ENCODE peak calls at places on chromosome 6, in five cellular contexts. Z, H, S, D and C are unnamed samples.

GRCh38 chr6:136365781-136366354 is 76.2 kb upstream of the BCLAF1 start:
- DNase-seq in Z (no peak), D (peak), S (peak), H (no peak), C (no peak)

GRCh38 chr6:132937466-132937906 is 123.1 kb downstream of the RPS12 start:
- DNase-seq in D (peak), Z (no peak), S (peak), H (peak), C (peak)

GRCh38 chr6:2244261-2245102 is 923 bp downstream of the GMDS start:
- DNase-seq in D (no peak), Z (no peak), S (peak), H (no peak), C (peak)

GRCh38 chr6:80280258-80281010 is 174.0 kb downstream of the BCKDHB start:
- DNase-seq in H (peak), S (no peak), D (no peak), Z (no peak), C (no peak)

GRCh38 chr6:101296184-101296583 is 97.3 kb upstream of the GRIK2 start:
- DNase-seq in S (peak), H (peak), D (no peak), Z (no peak), C (no peak)

GRCh38 chr6:33915134-33915533 is 111.3 kb upstream of the MLN start:
- DNase-seq in H (peak), D (no peak), S (no peak), Z (no peak), C (no peak)

GRCh38 chr6:112939543-112939942 is 592.4 kb downstream of the RFPL4B start:
- DNase-seq in S (peak), H (peak), D (no peak), Z (no peak), C (no peak)

GRCh38 chr6:100274147-100274546 is 190.6 kb downstream of the SIM1 start:
- DNase-seq in D (no peak), S (no peak), H (no peak), Z (no peak), C (no peak)

GRCh38 chr6:156780117-156780641 is 3.0 kb downstream of the ARID1B start:
- DNase-seq in H (peak), S (peak), D (peak), Z (no peak), C (peak)

GRCh38 chr6:107308676-107309075 is 150.7 kb downstream of the PDSS2 start:
- DNase-seq in S (no peak), Z (no peak), H (no peak), D (no peak), C (no peak)

GRCh38 chr6:19472850-19473249 is 364.3 kb upstream of the ID4 start:
- DNase-seq in Z (no peak), H (no peak), D (no peak), S (no peak), C (no peak)

GRCh38 chr6:50905297-50905696 is 86.6 kb downstream of the TFAP2B start:
- DNase-seq in Z (no peak), D (no peak), S (no peak), H (no peak), C (no peak)

GRCh38 chr6:14622135-14622534 is 504.6 kb downstream of the CD83 start:
- DNase-seq in D (no peak), H (no peak), S (no peak), Z (no peak), C (no peak)

GRCh38 chr6:125363010-125363359 is 61.2 kb upstream of the HDDC2 start:
- DNase-seq in D (no peak), Z (no peak), H (no peak), S (no peak), C (no peak)

GRCh38 chr6:113457156-113457555 is 400.0 kb upstream of the MARCKS start:
- DNase-seq in D (no peak), S (no peak), H (peak), Z (peak), C (no peak)

GRCh38 chr6:88865275-88865674 is 98.1 kb downstream of the RNGTT start:
- DNase-seq in S (no peak), H (no peak), D (no peak), Z (no peak), C (no peak)

GRCh38 chr6:112360498-112360897 is 13.4 kb downstream of the RFPL4B start:
- DNase-seq in D (no peak), H (peak), Z (no peak), S (no peak), C (no peak)

GRCh38 chr6:30719356-30719755 is 796 bp upstream of the TUBB start:
- DNase-seq in Z (no peak), H (no peak), D (no peak), S (peak), C (peak)

GRCh38 chr6:133991096-133991593 is 38.1 kb downstream of the TBPL1 start:
- DNase-seq in Z (no peak), H (peak), D (no peak), S (no peak), C (no peak)

GRCh38 chr6:47203266-47203967 is 106.3 kb downstream of the TNFRSF21 start:
- DNase-seq in H (no peak), S (no peak), Z (no peak), D (no peak), C (no peak)

GRCh38 chr6:142289687-142290086 is 12.1 kb upstream of the ADGRG6 start:
- DNase-seq in D (no peak), S (no peak), H (no peak), Z (no peak), C (no peak)

GRCh38 chr6:55543633-55544309 is 35.2 kb downstream of the HMGCLL1 start:
- DNase-seq in Z (no peak), S (no peak), D (no peak), H (no peak), C (peak)

GRCh38 chr6:112439416-112439815 is 92.3 kb downstream of the RFPL4B start:
- DNase-seq in D (no peak), H (peak), Z (no peak), S (no peak), C (no peak)

GRCh38 chr6:117600008-117600743 is 2.1 kb downstream of the GOPC start:
- DNase-seq in S (no peak), Z (no peak), H (no peak), D (no peak), C (peak)

GRCh38 chr6:33609444-33610034 is 11.6 kb upstream of the ITPR3 start:
- DNase-seq in H (peak), D (no peak), Z (peak), S (no peak), C (no peak)

GRCh38 chr6:136112262-136112661 is 137.8 kb downstream of the MTFR2 start:
- DNase-seq in H (no peak), D (no peak), S (no peak), Z (no peak), C (no peak)

GRCh38 chr6:110037726-110038295 is 59.7 kb downstream of the GPR6 start:
- DNase-seq in D (no peak), H (no peak), Z (no peak), S (no peak), C (no peak)

GRCh38 chr6:145155873-145156782 is 579.2 kb downstream of the EPM2A start:
- DNase-seq in H (no peak), Z (no peak), S (no peak), D (no peak), C (no peak)

GRCh38 chr6:74333406-74333805 is 637.4 kb downstream of the CD109 start:
- DNase-seq in H (peak), D (no peak), Z (no peak), S (no peak), C (no peak)

GRCh38 chr6:26195376-26195923 is 108.2 kb downstream of the HFE start:
- DNase-seq in D (peak), H (peak), Z (peak), S (no peak), C (peak)

GRCh38 chr6:16553531-16553930 is 207.7 kb downstream of the ATXN1 start:
- DNase-seq in S (no peak), H (no peak), Z (no peak), D (no peak), C (no peak)

GRCh38 chr6:11356404-11357155 is 124.1 kb upstream of the NEDD9 start:
- DNase-seq in S (no peak), H (peak), Z (no peak), D (no peak), C (no peak)

GRCh38 chr6:25889877-25890853 is 16.1 kb upstream of the SLC17A3 start:
- DNase-seq in Z (no peak), D (peak), S (peak), H (peak), C (peak)

GRCh38 chr6:135941275-135941674 is 89.8 kb downstream of the PDE7B start:
- DNase-seq in S (no peak), D (no peak), H (peak), Z (no peak), C (no peak)

GRCh38 chr6:85473748-85474147 is 23.9 kb downstream of the NT5E start:
- DNase-seq in S (no peak), D (no peak), H (no peak), Z (no peak), C (no peak)

GRCh38 chr6:37456126-37456525 is 23.1 kb downstream of the CMTR1 start:
- DNase-seq in D (no peak), S (no peak), H (peak), Z (no peak), C (no peak)

GRCh38 chr6:170142559-170142958 is 148.3 kb downstream of the DLL1 start:
- DNase-seq in D (no peak), Z (no peak), H (no peak), S (no peak), C (no peak)